ENCODE peak calls at places on chromosomes 5 and 9, in four cellular contexts. O is ascending aorta, E is mammary epithelial cell, S is OCI-LY7. N is an unnamed sample.

GRCh38 chr9:95108777-95109176 is 208.7 kb downstream of the FANCC start:
- DNase-seq in O (no peak), E (no peak), S (no peak), N (no peak)

GRCh38 chr9:123003467-123003866 is 30.0 kb upstream of the GPR21 start:
- DNase-seq in O (no peak), E (no peak), S (no peak), N (no peak)

GRCh38 chr9:126637002-126637849 is 23.5 kb downstream of the LMX1B start:
- DNase-seq in O (no peak), E (peak), S (no peak), N (no peak)

GRCh38 chr9:589723-590122 is 251.8 kb upstream of the DMRT1 start:
- DNase-seq in O (no peak), E (peak), S (peak), N (no peak)

GRCh38 chr9:93683331-93684134 is 107.1 kb downstream of the PHF2 start:
- DNase-seq in O (peak), E (no peak), S (no peak), N (peak)

GRCh38 chr5:600551-601541 is 11.3 kb upstream of the CEP72 start:
- DNase-seq in O (peak), E (no peak), S (no peak), N (no peak)

GRCh38 chr5:158923799-158924551 is 175.7 kb downstream of the EBF1 start:
- DNase-seq in O (no peak), E (no peak), S (no peak), N (no peak)

GRCh38 chr9:3526903-3527652 is 1.3 kb upstream of the RFX3 start:
- DNase-seq in O (peak), E (no peak), S (peak), N (peak)

GRCh38 chr9:88980732-88981336 is 10.4 kb upstream of the S1PR3 start:
- DNase-seq in O (peak), E (no peak), S (no peak), N (no peak)

GRCh38 chr5:31194892-31195291 is 1.4 kb downstream of the CDH6 start:
- DNase-seq in O (no peak), E (peak), S (no peak), N (no peak)

GRCh38 chr5:72246239-72246580 is 73.8 kb downstream of the MRPS27 start:
- DNase-seq in O (no peak), E (no peak), S (peak), N (no peak)

GRCh38 chr5:168951341-168951740 is 349.6 kb downstream of the SLIT3 start:
- DNase-seq in O (no peak), E (no peak), S (no peak), N (no peak)

GRCh38 chr9:125631391-125632085 is 75.5 kb downstream of the MAPKAP1 start:
- DNase-seq in O (no peak), E (peak), S (peak), N (no peak)

GRCh38 chr5:65262094-65262493 is 219.6 kb downstream of the ADAMTS6 start:
- DNase-seq in O (no peak), E (peak), S (no peak), N (no peak)

GRCh38 chr5:126339215-126339805 is 83.9 kb upstream of the GRAMD2B start:
- DNase-seq in O (no peak), E (peak), S (peak), N (peak)

GRCh38 chr5:116669261-116670049 is 94.8 kb upstream of the SEMA6A start:
- DNase-seq in O (no peak), E (no peak), S (no peak), N (no peak)

GRCh38 chr9:125990186-125990792 is 243.1 kb downstream of the PBX3 start:
- DNase-seq in O (peak), E (no peak), S (no peak), N (no peak)

GRCh38 chr9:112103405-112103804 is 71.7 kb downstream of the SUSD1 start:
- DNase-seq in O (no peak), E (no peak), S (no peak), N (no peak)

GRCh38 chr5:39494099-39494498 is 69.3 kb upstream of the DAB2 start:
- DNase-seq in O (no peak), E (no peak), S (no peak), N (no peak)

GRCh38 chr5:33337621-33337960 is 103.2 kb upstream of the TARS1 start:
- DNase-seq in O (no peak), E (no peak), S (no peak), N (no peak)

GRCh38 chr5:181186902-181187499 is 18.0 kb downstream of the TRIM7 start:
- DNase-seq in O (no peak), E (no peak), S (peak), N (no peak)

GRCh38 chr9:16344343-16344742 is 526.1 kb downstream of the BNC2 start:
- DNase-seq in O (no peak), E (peak), S (no peak), N (no peak)

GRCh38 chr5:56825222-56825824 is 10.0 kb downstream of the MAP3K1 start:
- DNase-seq in O (no peak), E (no peak), S (no peak), N (no peak)

GRCh38 chr5:59575648-59576290 is 317.8 kb downstream of the PDE4D start:
- DNase-seq in O (no peak), E (no peak), S (no peak), N (no peak)

GRCh38 chr5:50990296-50990924 is 324.0 kb downstream of the PARP8 start:
- DNase-seq in O (no peak), E (no peak), S (no peak), N (no peak)

GRCh38 chr5:174793684-174794328 is 69.4 kb downstream of the MSX2 start:
- DNase-seq in O (peak), E (peak), S (peak), N (peak)

GRCh38 chr9:114278881-114279570 is 43.9 kb upstream of the ORM1 start:
- DNase-seq in O (peak), E (peak), S (no peak), N (peak)

GRCh38 chr9:19642256-19642655 is 146.6 kb downstream of the SLC24A2 start:
- DNase-seq in O (no peak), E (no peak), S (no peak), N (no peak)

GRCh38 chr5:14505310-14506140 is 76.1 kb upstream of the OTULINL start:
- DNase-seq in O (peak), E (no peak), S (no peak), N (no peak)

GRCh38 chr9:80605129-80605528 is 1033.4 kb downstream of the TLE4 start:
- DNase-seq in O (no peak), E (peak), S (no peak), N (no peak)

GRCh38 chr9:69171049-69171448 is 3.0 kb upstream of the TJP2 start:
- DNase-seq in O (no peak), E (peak), S (no peak), N (no peak)

DNA sequence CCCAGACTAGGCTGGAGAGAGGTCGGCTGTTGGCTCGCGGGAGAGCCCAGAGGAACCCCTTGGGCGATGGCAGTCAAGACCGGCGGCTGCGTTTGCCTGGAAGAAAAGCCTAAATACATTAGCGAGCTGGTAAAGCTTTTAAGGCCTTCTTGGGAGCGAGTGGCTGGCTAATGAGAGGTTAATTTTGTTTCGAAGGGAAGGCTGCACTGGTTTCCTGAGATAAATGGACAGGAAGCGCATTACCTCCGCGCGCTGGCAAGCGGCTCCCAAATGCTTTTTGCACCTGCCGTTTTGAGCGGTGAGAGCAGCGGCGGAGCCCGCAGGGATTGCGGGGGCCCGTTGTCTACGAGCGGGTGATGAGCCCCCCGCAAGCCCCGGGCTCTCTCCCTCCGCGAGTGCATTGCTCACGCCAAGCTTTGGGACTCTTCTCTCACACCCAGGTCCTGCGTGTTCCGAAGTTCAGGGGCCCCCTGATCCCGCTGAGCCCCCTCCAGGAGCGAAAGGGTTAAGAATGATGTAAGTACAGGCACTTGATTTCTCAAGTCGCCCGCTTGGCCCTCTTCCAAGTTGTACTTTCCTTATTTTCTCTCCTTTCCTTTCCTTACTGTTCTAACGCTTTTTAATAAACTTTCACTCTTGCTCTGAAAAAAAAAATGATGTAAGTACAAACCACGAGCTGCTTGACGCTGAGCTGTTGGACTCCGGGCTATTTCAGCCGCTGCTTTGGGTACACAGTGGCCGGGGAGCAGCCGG is 3.1 kb upstream of the RGMB start:
- DNase-seq in O (peak), E (peak), S (no peak), N (peak)
- H3K27ac ChIP-seq in O (peak), E (peak), S (no peak), N (peak)

GRCh38 chr9:109953813-109954489 is 174.0 kb downstream of the PALM2AKAP2 start:
- DNase-seq in O (no peak), E (no peak), S (peak), N (no peak)
- TF ChIP-seq CTCF in O (no peak), E (peak), S (peak), N (no peak)

GRCh38 chr9:134662143-134662876 is 20.7 kb downstream of the COL5A1 start:
- DNase-seq in O (peak), E (peak), S (no peak), N (no peak)

GRCh38 chr9:134661299-134661698 is 19.7 kb downstream of the COL5A1 start:
- DNase-seq in O (no peak), E (no peak), S (no peak), N (no peak)

GRCh38 chr9:134663084-134663483 is 21.5 kb downstream of the COL5A1 start:
- DNase-seq in O (no peak), E (no peak), S (no peak), N (no peak)

GRCh38 chr9:134660407-134660806 is 18.8 kb downstream of the COL5A1 start:
- DNase-seq in O (no peak), E (no peak), S (peak), N (no peak)

DNA sequence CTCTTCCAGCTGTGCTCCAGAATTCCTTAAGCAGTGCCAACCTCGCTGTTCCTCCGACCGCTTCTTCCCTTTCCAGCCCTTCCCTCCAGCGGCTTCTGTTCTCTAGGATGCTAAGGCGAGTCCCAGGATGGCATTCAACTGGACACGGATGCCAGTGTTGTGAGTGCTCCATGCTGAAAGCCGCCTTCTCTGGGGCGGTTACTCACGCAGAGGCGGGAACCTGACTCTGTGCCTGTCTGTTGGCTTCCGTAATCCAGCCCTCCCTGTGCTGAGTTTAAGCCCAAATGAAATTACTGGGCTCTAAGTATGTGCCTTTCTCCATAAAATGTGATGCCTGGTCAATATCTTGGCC is 20.2 kb downstream of the COL5A1 start:
- DNase-seq in O (peak), E (peak), S (no peak), N (no peak)
- H3K27ac ChIP-seq in O (peak), E (no peak), S (no peak), N (peak)

GRCh38 chr5:54844905-54845566 is 140.4 kb downstream of the ESM1 start:
- DNase-seq in O (no peak), E (peak), S (peak), N (no peak)
- TF ChIP-seq CTCF in O (peak), E (peak), S (peak), N (peak)

GRCh38 chr5:138601444-138601843 is 26.2 kb upstream of the HSPA9 start:
- DNase-seq in O (peak), E (peak), S (no peak), N (no peak)
- H3K27ac ChIP-seq in O (no peak), E (no peak), S (no peak), N (no peak)

GRCh38 chr5:122498163-122498562 is 186.1 kb downstream of the SNCAIP start:
- DNase-seq in O (no peak), E (no peak), S (no peak), N (no peak)

GRCh38 chr5:122499617-122500016 is 187.6 kb downstream of the SNCAIP start:
- DNase-seq in O (no peak), E (no peak), S (no peak), N (no peak)

GRCh38 chr5:122501087-122501435 is 189.0 kb downstream of the SNCAIP start:
- DNase-seq in O (peak), E (no peak), S (no peak), N (no peak)

GRCh38 chr5:122500245-122501086 is 188.4 kb downstream of the SNCAIP start:
- DNase-seq in O (no peak), E (peak), S (peak), N (no peak)
- TF ChIP-seq CTCF in O (no peak), E (peak), S (peak), N (no peak)

DNA sequence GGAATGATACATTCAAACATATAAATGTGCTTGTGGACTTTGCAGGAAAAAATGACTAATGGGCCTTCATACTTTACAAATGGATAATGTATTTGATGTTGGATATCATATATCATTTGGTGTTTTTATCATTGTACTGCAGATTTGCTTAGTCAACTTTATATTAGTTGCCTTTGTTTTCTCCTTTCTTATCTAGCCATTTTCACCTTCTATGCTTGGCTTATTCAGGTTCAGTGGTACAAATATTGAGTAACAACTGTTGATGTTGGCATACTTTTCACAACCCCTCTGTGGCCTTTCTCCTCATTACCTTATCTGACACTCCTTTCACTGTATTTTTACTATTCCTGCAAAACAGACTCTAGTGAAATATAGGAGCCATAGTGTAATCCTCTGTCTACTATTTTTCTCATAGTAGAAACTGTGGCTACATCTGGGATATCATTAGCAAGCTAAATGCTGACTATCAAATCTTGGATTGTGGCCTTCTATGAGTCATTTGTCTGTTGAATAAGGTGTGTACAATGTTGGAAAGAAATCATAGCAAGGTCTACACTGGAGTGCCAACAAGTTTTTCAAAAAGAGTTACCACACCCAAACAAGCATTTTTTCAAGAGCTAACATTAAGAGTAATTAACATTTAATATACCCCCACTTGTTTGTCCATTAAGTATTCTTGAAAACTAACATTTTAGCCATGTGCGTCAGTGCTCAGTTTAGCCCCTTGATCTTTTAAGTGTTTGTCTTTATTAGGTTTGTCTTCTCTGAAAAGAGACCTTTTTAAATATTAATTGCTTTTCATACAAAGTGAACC is 330.1 kb downstream of the ADGRV1 start:
- DNase-seq in O (no peak), E (peak), S (no peak), N (no peak)
- H3K27ac ChIP-seq in O (no peak), E (no peak), S (no peak), N (no peak)

N was measured in gastrocnemius medialis.